ENCODE peak calls at places on chromosome 7, in eight cellular contexts. Y is IMR-90, A is mammary epithelial cell, X is HCT116, O is GM23248, V is MM.1S, Z is DND-41, K is mesenchymal stem cell. W is an unnamed sample.

GRCh38 chr7:116741625-116742316 is 69.8 kb downstream of the MET start:
- DNase-seq in Y (peak; percentile 13), A (no peak), X (no peak), O (no peak), V (no peak), Z (no peak), K (no peak), W (no peak)

GRCh38 chr7:129553861-129554530 is 51.7 kb downstream of the SMKR1 start:
- DNase-seq in Y (peak; percentile 64), A (no peak), X (no peak), O (peak; percentile 85), V (no peak), Z (peak; percentile 87), K (no peak), W (peak; percentile 47)

GRCh38 chr7:70540641-70541040 is 591.3 kb upstream of the GALNT17 start:
- DNase-seq in Y (no peak), A (no peak), X (no peak), O (no peak), V (no peak), Z (no peak), K (no peak), W (no peak)

GRCh38 chr7:1944619-1945210 is 274.6 kb downstream of the ELFN1 start:
- DNase-seq in Y (no peak), A (no peak), X (no peak), O (no peak), V (no peak), Z (no peak), K (no peak), W (no peak)

GRCh38 chr7:128041203-128041602 is 10.0 kb upstream of the LRRC4 start:
- DNase-seq in Y (peak; percentile 76), A (peak; percentile 74), X (no peak), O (peak; percentile 79), V (no peak), Z (no peak), K (peak; percentile 54), W (no peak)

GRCh38 chr7:102869195-102869594 is 43.6 kb upstream of the LRRC17 start:
- DNase-seq in Y (no peak), A (no peak), X (no peak), O (no peak), V (no peak), Z (no peak), K (no peak), W (no peak)

GRCh38 chr7:38374507-38374906 is 101.1 kb upstream of the TARP start:
- DNase-seq in Y (peak; percentile 34), A (no peak), X (no peak), O (peak; percentile 60), V (peak; percentile 24), Z (peak; percentile 61), K (peak; percentile 38), W (peak; percentile 73)

GRCh38 chr7:46202379-46202778 is 281.3 kb upstream of the IGFBP3 start:
- DNase-seq in Y (no peak), A (no peak), X (no peak), O (peak; percentile 21), V (no peak), Z (no peak), K (no peak), W (no peak)

GRCh38 chr7:2720024-2720423 is 32.0 kb downstream of the AMZ1 start:
- DNase-seq in Y (no peak), A (no peak), X (no peak), O (no peak), V (no peak), Z (no peak), K (no peak), W (no peak)

GRCh38 chr7:104758504-104758903 is 255.5 kb upstream of the KMT2E start:
- DNase-seq in Y (no peak), A (peak; percentile 8), X (no peak), O (peak; percentile 8), V (no peak), Z (no peak), K (no peak), W (no peak)

GRCh38 chr7:6392712-6393666 is 54.8 kb downstream of the DAGLB start:
- DNase-seq in Y (peak; percentile 77), A (peak; percentile 76), X (peak; percentile 69), O (peak; percentile 90), V (no peak), Z (no peak), K (peak; percentile 84), W (no peak)

GRCh38 chr7:141053626-141054025 is 20.2 kb upstream of the TMEM178B start:
- DNase-seq in Y (no peak), A (no peak), X (no peak), O (no peak), V (no peak), Z (no peak), K (no peak), W (no peak)

GRCh38 chr7:71255537-71256178 is 123.7 kb downstream of the GALNT17 start:
- DNase-seq in Y (no peak), A (no peak), X (no peak), O (no peak), V (no peak), Z (no peak), K (no peak), W (no peak)

GRCh38 chr7:45048748-45049147 is 40.0 kb downstream of the NACAD start:
- DNase-seq in Y (no peak), A (peak; percentile 78), X (no peak), O (no peak), V (no peak), Z (no peak), K (no peak), W (no peak)

GRCh38 chr7:44694766-44695165 is 53.9 kb upstream of the ZMIZ2 start:
- DNase-seq in Y (no peak), A (no peak), X (no peak), O (no peak), V (no peak), Z (no peak), K (no peak), W (no peak)

GRCh38 chr7:104956753-104957450 is 57.1 kb upstream of the KMT2E start:
- DNase-seq in Y (peak; percentile 98), A (peak; percentile 95), X (no peak), O (peak; percentile 96), V (peak; percentile 94), Z (no peak), K (peak; percentile 99), W (no peak)

GRCh38 chr7:114802628-114803027 is 119.3 kb upstream of the MDFIC start:
- DNase-seq in Y (no peak), A (no peak), X (no peak), O (no peak), V (no peak), Z (no peak), K (no peak), W (no peak)
- H2AFZ ChIP-seq in Y (no peak overlapping the region), A (no peak overlapping the region), X (no peak overlapping the region), O (no peak overlapping the region), V (no peak overlapping the region), Z (no peak overlapping the region), K (no peak overlapping the region), W (no peak overlapping the region)

GRCh38 chr7:137469191-137469811 is 125.8 kb upstream of the PTN start:
- DNase-seq in Y (no peak), A (no peak), X (no peak), O (no peak), V (no peak), Z (no peak), K (no peak), W (no peak)

GRCh38 chr7:137469858-137470257 is 126.3 kb upstream of the PTN start:
- DNase-seq in Y (no peak), A (no peak), X (no peak), O (no peak), V (no peak), Z (no peak), K (no peak), W (no peak)

GRCh38 chr7:137474627-137475026 is 131.1 kb upstream of the PTN start:
- DNase-seq in Y (no peak), A (no peak), X (no peak), O (no peak), V (no peak), Z (no peak), K (no peak), W (no peak)

GRCh38 chr7:137475966-137476365 is 132.4 kb upstream of the PTN start:
- DNase-seq in Y (no peak), A (peak; percentile 78), X (no peak), O (peak; percentile 77), V (no peak), Z (no peak), K (no peak), W (no peak)

DNA sequence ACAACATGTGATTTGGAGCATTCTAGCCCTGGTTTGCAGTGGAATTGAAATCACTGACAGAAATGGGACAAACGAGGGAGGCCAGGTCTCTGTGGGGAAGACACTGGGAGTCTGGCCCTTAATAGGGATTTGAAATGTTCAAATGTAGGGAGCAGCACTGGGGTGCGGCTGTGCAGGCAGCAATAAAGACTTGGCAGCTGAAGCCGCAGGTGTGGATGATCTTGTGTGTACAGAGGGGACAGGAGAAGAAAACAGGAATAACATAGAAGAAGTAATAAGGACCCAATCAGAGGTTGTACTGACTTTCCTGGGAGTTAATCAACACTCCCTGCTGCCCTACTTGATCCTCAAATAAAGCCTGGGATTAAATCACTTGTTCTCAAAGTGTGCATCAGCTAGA is 127.6 kb upstream of the PTN start:
- DNase-seq in Y (no peak), A (no peak), X (no peak), O (no peak), V (no peak), Z (no peak), K (no peak), W (no peak)
- H2AFZ ChIP-seq in Y (no peak overlapping the region), A (no peak overlapping the region), X (no peak overlapping the region), O (no peak overlapping the region), V (no peak overlapping the region), Z (no peak overlapping the region), K (no peak overlapping the region), W (no peak overlapping the region)

DNA sequence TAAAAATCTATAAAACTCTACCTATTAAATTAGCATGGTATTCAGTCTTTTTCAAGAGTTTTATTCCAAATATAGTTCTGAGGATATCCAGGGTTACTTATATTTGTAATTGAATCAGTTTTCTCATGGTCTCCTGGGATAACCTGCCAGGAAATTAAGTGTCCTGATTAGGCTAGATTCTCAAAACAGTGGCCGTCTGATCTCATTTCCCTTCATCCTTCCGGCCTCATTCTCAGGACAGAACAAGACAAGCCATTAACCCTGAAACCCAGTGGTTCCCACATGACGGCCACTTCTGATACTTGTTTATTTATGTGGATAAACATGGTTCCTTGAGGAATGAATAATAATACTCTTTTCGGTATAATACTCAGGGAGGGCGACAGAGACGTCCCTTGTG is 417.6 kb upstream of the POT1 start:
- DNase-seq in Y (no peak), A (no peak), X (no peak), O (no peak), V (no peak), Z (no peak), K (peak; percentile 50), W (no peak)
- H2AFZ ChIP-seq in Y (no peak overlapping the region), A (no peak overlapping the region), X (no peak overlapping the region), O (no peak overlapping the region), V (no peak overlapping the region), Z (no peak overlapping the region), K (no peak overlapping the region), W (no peak overlapping the region)

DNA sequence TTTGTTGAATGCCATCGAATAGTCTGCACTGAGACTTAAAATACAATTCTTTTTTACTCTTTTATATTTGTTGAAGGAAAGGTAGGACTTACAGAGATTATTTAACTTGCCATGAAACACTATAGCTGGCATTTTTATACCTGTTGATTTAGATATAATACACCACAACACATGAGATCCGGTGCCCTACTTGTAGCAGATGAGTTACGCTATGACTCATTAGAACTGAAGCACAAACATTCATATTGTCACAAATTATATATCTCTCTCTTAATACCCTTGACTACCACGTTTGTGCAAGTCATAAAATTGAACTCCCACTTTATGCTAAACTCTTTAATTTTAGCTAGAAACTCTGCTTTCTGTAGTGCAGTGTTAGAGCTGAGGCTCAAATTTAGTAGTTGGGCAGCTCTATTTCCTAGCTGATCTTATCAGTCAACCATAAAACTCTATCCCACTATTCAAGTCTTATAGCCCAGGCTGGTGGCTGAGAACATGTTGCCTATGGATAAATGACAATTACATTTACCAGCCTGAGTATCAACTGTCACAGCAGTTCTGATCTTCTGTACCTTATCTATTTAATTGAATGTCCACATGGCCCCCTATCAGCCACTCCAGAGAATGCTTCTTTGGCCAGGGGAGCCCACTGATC is 137.4 kb upstream of the SEMA3D start:
- DNase-seq in Y (no peak), A (no peak), X (no peak), O (no peak), V (no peak), Z (no peak), K (no peak), W (no peak)
- H2AFZ ChIP-seq in Y (no peak overlapping the region), A (no peak overlapping the region), X (no peak overlapping the region), O (no peak overlapping the region), V (no peak overlapping the region), Z (no peak overlapping the region), K (no peak overlapping the region), W (no peak overlapping the region)

W was measured in Karpas-422.